ENCODE peak calls at places on chromosomes 13 and 19, in five cellular contexts. V, G, D, Y and E are unnamed samples.

GRCh38 chr13:111175372-111175771 is 60.3 kb downstream of the ARHGEF7 start:
- ATAC-seq in D (no peak), G (no peak), V (no peak), Y (peak; percentile 52), E (no peak)

GRCh38 chr19:48630289-48631036 is 6.7 kb downstream of the DBP start:
- ATAC-seq in G (no peak), Y (no peak), V (no peak), D (no peak), E (peak; percentile 23)

GRCh38 chr13:75195479-75196111 is 286.4 kb downstream of the TBC1D4 start:
- ATAC-seq in D (no peak), V (no peak), Y (no peak), G (no peak), E (no peak)

GRCh38 chr19:12676384-12676792 is 5.3 kb downstream of the DHPS start:
- ATAC-seq in V (peak; percentile 68), Y (peak; percentile 82), D (peak; percentile 66), G (peak; percentile 79), E (peak; percentile 22)

GRCh38 chr19:54257116-54257480 is at the start of gene LILRB5:
- ATAC-seq in Y (no peak), G (no peak), V (no peak), D (peak; percentile 68), E (no peak)

GRCh38 chr19:1987197-1988187 is 28.0 kb downstream of the BTBD2 start:
- ATAC-seq in Y (peak; percentile 31), D (peak; percentile 10), G (peak; percentile 18), V (no peak), E (no peak)

GRCh38 chr13:30766957-30767603 is 31.7 kb downstream of the ALOX5AP start:
- ATAC-seq in D (no peak), V (peak; percentile 92), G (no peak), Y (no peak), E (no peak)

GRCh38 chr13:41552031-41552430 is 94.7 kb downstream of the RGCC start:
- ATAC-seq in Y (no peak), D (no peak), V (no peak), G (no peak), E (no peak)

GRCh38 chr19:35780717-35781116 is 5.4 kb downstream of the ARHGAP33 start:
- ATAC-seq in Y (no peak), V (no peak), G (no peak), D (no peak), E (no peak)

GRCh38 chr19:35596366-35596999 is 10.5 kb downstream of the PMIS2 start:
- ATAC-seq in V (peak; percentile 99), Y (peak; percentile 94), D (no peak), G (peak; percentile 78), E (no peak)

GRCh38 chr13:36344886-36345437 is 1.2 kb downstream of the SPART start:
- ATAC-seq in G (no peak), V (peak; percentile 43), Y (peak; percentile 27), D (no peak), E (no peak)

GRCh38 chr13:95492044-95492801 is 60.3 kb upstream of the CLDN10 start:
- ATAC-seq in G (no peak), Y (no peak), V (no peak), D (no peak), E (no peak)

GRCh38 chr13:45700971-45701900 is 884 bp upstream of the CBY2 start:
- ATAC-seq in D (no peak), G (peak; percentile 68), Y (peak; percentile 77), V (peak; percentile 81), E (no peak)

GRCh38 chr19:47406711-47407416 is 12.5 kb downstream of the MEIS3 start:
- ATAC-seq in G (peak; percentile 92), V (peak; percentile 38), Y (peak; percentile 98), D (peak; percentile 32), E (no peak)

GRCh38 chr19:51076602-51077213 is 6.0 kb downstream of the KLK14 start:
- ATAC-seq in D (no peak), Y (no peak), G (no peak), V (no peak), E (no peak)

GRCh38 chr19:6811906-6812305 is 39.4 kb downstream of the VAV1 start:
- ATAC-seq in Y (peak; percentile 92), V (peak; percentile 65), D (no peak), G (no peak), E (no peak)

DNA sequence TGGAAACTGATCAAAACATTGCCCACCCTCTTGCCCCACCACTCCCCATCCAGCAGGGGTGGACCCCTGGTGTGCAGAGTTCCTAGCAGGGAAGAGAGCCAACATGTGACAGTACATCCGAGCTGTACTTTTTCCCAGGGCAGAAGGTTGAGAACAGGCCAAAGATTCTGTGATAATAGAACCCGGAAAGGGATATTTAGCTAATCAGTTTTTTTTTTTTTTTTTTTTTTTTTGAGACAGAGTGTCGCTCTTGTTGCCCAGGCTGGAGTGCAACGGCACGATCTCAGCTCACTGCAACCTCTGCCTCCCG is 8.7 kb downstream of the RRAS start:
- ATAC-seq in D (no peak), G (no peak), V (no peak), Y (no peak), E (peak; percentile 34)
- TF ChIP-seq POLR2AphosphoS5 in D (no peak), G (no peak), V (no peak), Y (no peak), E (no peak)

DNA sequence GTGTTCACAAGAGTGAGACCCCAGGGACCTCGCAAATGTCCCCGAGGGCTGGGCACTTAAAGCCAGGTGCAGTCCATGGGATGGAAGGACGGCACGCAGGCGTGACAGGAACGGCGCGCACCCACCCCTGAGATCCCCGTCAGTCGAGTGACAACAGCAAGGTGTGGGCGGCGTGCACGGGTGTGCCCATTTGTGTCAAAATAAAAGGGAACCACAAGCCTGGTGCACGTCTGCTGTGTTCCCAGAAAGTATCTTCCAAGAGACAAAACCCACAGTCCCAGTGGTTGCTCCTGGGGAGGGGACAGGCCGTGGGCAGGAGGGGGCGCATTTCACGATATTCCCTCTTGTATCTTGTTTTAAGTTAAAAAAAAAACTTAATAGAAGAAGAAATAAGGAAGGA is 15.7 kb upstream of the CACTIN start:
- ATAC-seq in Y (no peak), G (no peak), D (no peak), V (no peak), E (no peak)
- H3K27ac ChIP-seq in Y (no peak overlapping the region), G (no peak overlapping the region), D (no peak overlapping the region), V (no peak overlapping the region), E (no peak overlapping the region)

GRCh38 chr19:39428309-39429112 is 7.2 kb downstream of the RPS16 start:
- ATAC-seq in G (peak; percentile 80), Y (no peak), D (peak; percentile 79), V (no peak), E (peak; percentile 86)
- TF ChIP-seq EP300 in G (no peak), Y (no peak), D (peak; percentile 55), V (no peak), E (no peak)

DNA sequence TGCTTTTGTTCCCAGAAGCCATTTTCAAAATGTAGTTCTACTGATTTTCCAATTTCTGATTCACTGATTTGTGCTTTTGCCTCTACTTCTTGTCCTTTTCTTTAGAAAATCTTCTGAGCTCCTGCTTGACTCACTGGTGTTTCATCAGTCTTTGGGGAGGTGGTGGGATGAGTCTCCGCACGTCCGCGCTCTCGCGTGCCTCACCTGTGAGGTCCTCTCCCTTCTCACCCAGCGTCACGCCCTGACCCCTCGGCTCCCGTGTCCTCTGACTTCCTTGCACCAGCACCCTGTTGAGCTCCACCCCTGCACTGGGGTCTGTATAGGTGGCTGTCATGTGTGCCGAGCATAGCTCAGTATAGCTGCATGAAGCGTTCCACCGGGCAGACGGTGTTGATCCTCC is 52.7 kb upstream of the MCF2L start:
- ATAC-seq in Y (no peak), V (no peak), D (no peak), G (no peak), E (no peak)
- TF ChIP-seq POLR2AphosphoS5 in Y (no peak), V (no peak), D (no peak), G (no peak), E (no peak)

GRCh38 chr19:15828121-15828620 is 12.7 kb upstream of the OR10H1 start:
- ATAC-seq in G (no peak), D (no peak), Y (peak; percentile 79), V (no peak), E (no peak)
- H3K27ac ChIP-seq in G (no peak overlapping the region), D (no peak overlapping the region), Y (peak overlapping the region; percentile 83), V (no peak overlapping the region), E (no peak overlapping the region)

GRCh38 chr13:47213057-47213456 is 316.2 kb upstream of the HTR2A start:
- ATAC-seq in Y (no peak), V (no peak), D (no peak), G (no peak), E (no peak)

GRCh38 chr13:47216176-47216822 is 319.4 kb upstream of the HTR2A start:
- ATAC-seq in D (no peak), Y (no peak), V (no peak), G (peak; percentile 61), E (no peak)

GRCh38 chr13:47215741-47216140 is 318.9 kb upstream of the HTR2A start:
- ATAC-seq in G (no peak), Y (no peak), D (no peak), V (no peak), E (no peak)

GRCh38 chr13:47211106-47211505 is 314.3 kb upstream of the HTR2A start:
- ATAC-seq in G (no peak), D (no peak), V (no peak), Y (no peak), E (no peak)
- TF ChIP-seq EP300 in G (no peak), D (no peak), V (no peak), Y (no peak), E (no peak)